ENCODE peak calls at places on chromosomes 4 and X, in nine cellular contexts. A is hepatocyte; G is tibial nerve; L is nephron progenitor cell; K is retinal pigment epithelial cell; D is CD4-positive, alpha-beta T cell; Y is omental fat pad; U is GM23338; H is MCF 10A. T is an unnamed sample.

GRCh38 chrX:16589211-16589610 is 60.7 kb upstream of the S100G start:
- DNase-seq in A (no peak), G (no peak), L (no peak), K (no peak), D (no peak), Y (no peak), U (no peak), H (peak), T (no peak)

GRCh38 chrX:73987166-73987565 is 316.8 kb upstream of the ZCCHC13 start:
- DNase-seq in A (no peak), G (no peak), L (no peak), K (no peak), D (no peak), Y (no peak), U (no peak), H (no peak), T (no peak)

GRCh38 chrX:23782455-23782854 is 518 bp upstream of the SAT1 start:
- DNase-seq in A (no peak), G (no peak), L (no peak), K (no peak), D (no peak), Y (no peak), U (no peak), H (no peak), T (no peak)

GRCh38 chrX:136767104-136767941 is 13.4 kb downstream of the ARHGEF6 start:
- DNase-seq in A (peak), G (no peak), L (peak), K (no peak), D (peak), Y (no peak), U (peak), H (peak), T (peak)

GRCh38 chr4:117334451-117335188 is 249.2 kb upstream of the TRAM1L1 start:
- DNase-seq in A (no peak), G (no peak), L (no peak), K (no peak), D (no peak), Y (no peak), U (no peak), H (no peak), T (no peak)

GRCh38 chr4:2934077-2934812 is 29.0 kb downstream of the NOP14 start:
- DNase-seq in A (peak), G (peak), L (peak), K (no peak), D (peak), Y (no peak), U (peak), H (peak), T (peak)

GRCh38 chr4:10582059-10582686 is 102.4 kb downstream of the CLNK start:
- DNase-seq in A (peak), G (peak), L (peak), K (no peak), D (no peak), Y (no peak), U (peak), H (peak), T (no peak)

GRCh38 chrX:119015407-119016242 is 41.2 kb downstream of the LONRF3 start:
- DNase-seq in A (peak), G (no peak), L (no peak), K (peak), D (no peak), Y (peak), U (no peak), H (peak), T (peak)

GRCh38 chr4:92812652-92813051 is 508.9 kb downstream of the GRID2 start:
- DNase-seq in A (no peak), G (no peak), L (no peak), K (no peak), D (no peak), Y (no peak), U (no peak), H (no peak), T (no peak)

GRCh38 chr4:123304151-123305021 is 92.2 kb upstream of the SPRY1 start:
- DNase-seq in A (no peak), G (no peak), L (peak), K (no peak), D (no peak), Y (no peak), U (peak), H (no peak), T (peak)

GRCh38 chr4:11039494-11040142 is 355.1 kb upstream of the CLNK start:
- DNase-seq in A (no peak), G (no peak), L (no peak), K (no peak), D (no peak), Y (no peak), U (no peak), H (no peak), T (no peak)

GRCh38 chrX:13448941-13449340 is 120.5 kb upstream of the EGFL6 start:
- DNase-seq in A (no peak), G (no peak), L (no peak), K (no peak), D (no peak), Y (no peak), U (no peak), H (no peak), T (no peak)

GRCh38 chr4:26404597-26405323 is 83.9 kb downstream of the RBPJ start:
- DNase-seq in A (peak), G (no peak), L (no peak), K (peak), D (no peak), Y (no peak), U (no peak), H (no peak), T (no peak)

GRCh38 chr4:7420661-7421040 is 14.1 kb downstream of the PSAPL1 start:
- DNase-seq in A (no peak), G (no peak), L (no peak), K (no peak), D (no peak), Y (no peak), U (no peak), H (no peak), T (no peak)

GRCh38 chrX:103629295-103630170 is 758 bp downstream of the TCEAL1 start:
- DNase-seq in A (peak), G (peak), L (peak), K (no peak), D (no peak), Y (no peak), U (peak), H (peak), T (peak)

GRCh38 chrX:19799319-19800182 is 87.8 kb downstream of the SH3KBP1 start:
- DNase-seq in A (no peak), G (no peak), L (no peak), K (no peak), D (peak), Y (no peak), U (no peak), H (no peak), T (no peak)

GRCh38 chr4:8393593-8394038 is 46.9 kb downstream of the ACOX3 start:
- DNase-seq in A (peak), G (peak), L (no peak), K (peak), D (no peak), Y (no peak), U (no peak), H (peak), T (peak)

GRCh38 chr4:78057600-78058560 is 757 bp downstream of the FRAS1 start:
- DNase-seq in A (peak), G (peak), L (peak), K (no peak), D (no peak), Y (peak), U (peak), H (peak), T (peak)

GRCh38 chr4:102343964-102344519 is 1.2 kb downstream of the SLC39A8 start:
- DNase-seq in A (peak), G (no peak), L (no peak), K (peak), D (no peak), Y (no peak), U (no peak), H (peak), T (no peak)

GRCh38 chrX:153306527-153307115 is 14.9 kb downstream of the PNMA6F start:
- DNase-seq in A (no peak), G (no peak), L (no peak), K (no peak), D (no peak), Y (no peak), U (peak), H (no peak), T (no peak)

GRCh38 chrX:66408507-66408906 is 230.4 kb downstream of the EDA2R start:
- DNase-seq in A (no peak), G (no peak), L (no peak), K (no peak), D (no peak), Y (no peak), U (no peak), H (peak), T (no peak)

GRCh38 chrX:134717698-134718328 is 59.5 kb upstream of the PLAC1 start:
- DNase-seq in A (no peak), G (no peak), L (no peak), K (no peak), D (no peak), Y (no peak), U (no peak), H (no peak), T (no peak)

GRCh38 chrX:57929373-57929772 is 19.1 kb upstream of the ZXDA start:
- DNase-seq in A (no peak), G (no peak), L (no peak), K (no peak), D (no peak), Y (no peak), U (peak), H (peak), T (no peak)

GRCh38 chr4:102684605-102685052 is 76.1 kb downstream of the MANBA start:
- DNase-seq in A (peak), G (no peak), L (no peak), K (no peak), D (no peak), Y (no peak), U (no peak), H (peak), T (no peak)

GRCh38 chrX:133746593-133746992 is 238.8 kb downstream of the GPC3 start:
- DNase-seq in A (no peak), G (no peak), L (no peak), K (no peak), D (no peak), Y (no peak), U (no peak), H (no peak), T (no peak)

GRCh38 chr4:38957947-38958346 is 74.3 kb downstream of the TMEM156 start:
- DNase-seq in A (no peak), G (no peak), L (no peak), K (no peak), D (no peak), Y (no peak), U (no peak), H (no peak), T (no peak)

GRCh38 chr4:119542575-119542974 is 86.0 kb downstream of the PDE5A start:
- DNase-seq in A (no peak), G (no peak), L (no peak), K (no peak), D (no peak), Y (no peak), U (no peak), H (no peak), T (no peak)

GRCh38 chr4:180900781-180901180 is 1342.4 kb upstream of the TENM3 start:
- DNase-seq in A (no peak), G (no peak), L (no peak), K (no peak), D (no peak), Y (no peak), U (no peak), H (no peak), T (no peak)

GRCh38 chr4:163263601-163264000 is 68.8 kb downstream of the NPY1R start:
- DNase-seq in A (no peak), G (no peak), L (peak), K (no peak), D (no peak), Y (no peak), U (peak), H (peak), T (no peak)

GRCh38 chr4:98377626-98378025 is 116.4 kb downstream of the RAP1GDS1 start:
- DNase-seq in A (no peak), G (no peak), L (no peak), K (no peak), D (no peak), Y (no peak), U (no peak), H (peak), T (no peak)

GRCh38 chr4:151730003-151730559 is 30.7 kb downstream of the GATB start:
- DNase-seq in A (peak), G (no peak), L (peak), K (no peak), D (no peak), Y (no peak), U (peak), H (peak), T (no peak)

GRCh38 chr4:53532521-53532920 is 58.8 kb downstream of the LNX1 start:
- DNase-seq in A (no peak), G (no peak), L (no peak), K (no peak), D (no peak), Y (no peak), U (no peak), H (no peak), T (no peak)

GRCh38 chr4:21467551-21467950 is 481.0 kb downstream of the KCNIP4 start:
- DNase-seq in A (no peak), G (no peak), L (no peak), K (no peak), D (no peak), Y (no peak), U (no peak), H (no peak), T (no peak)

GRCh38 chrX:30373479-30373878 is 64.3 kb upstream of the NR0B1 start:
- DNase-seq in A (no peak), G (no peak), L (no peak), K (no peak), D (no peak), Y (no peak), U (no peak), H (no peak), T (no peak)

GRCh38 chr4:73309211-73309610 is 50.6 kb upstream of the ANKRD17 start:
- DNase-seq in A (no peak), G (no peak), L (no peak), K (no peak), D (no peak), Y (no peak), U (no peak), H (peak), T (no peak)

GRCh38 chr4:73312967-73313366 is 54.4 kb upstream of the ANKRD17 start:
- DNase-seq in A (no peak), G (no peak), L (no peak), K (no peak), D (no peak), Y (no peak), U (no peak), H (no peak), T (no peak)

GRCh38 chr4:73308286-73308685 is 49.7 kb upstream of the ANKRD17 start:
- DNase-seq in A (peak), G (no peak), L (no peak), K (no peak), D (no peak), Y (no peak), U (peak), H (peak), T (no peak)

GRCh38 chr4:73315091-73315490 is 56.5 kb upstream of the ANKRD17 start:
- DNase-seq in A (no peak), G (no peak), L (no peak), K (no peak), D (no peak), Y (no peak), U (no peak), H (peak), T (no peak)

GRCh38 chr4:73311428-73311827 is 52.8 kb upstream of the ANKRD17 start:
- DNase-seq in A (peak), G (no peak), L (no peak), K (no peak), D (no peak), Y (no peak), U (peak), H (peak), T (no peak)
- TF ChIP-seq CTCF in A (peak), G (peak), L (peak), K (peak), D (peak), Y (no peak), U (no peak), H (peak), T (peak)

GRCh38 chr4:1870578-1871443 is at the start of gene NSD2:
- DNase-seq in A (peak), G (peak), L (peak), K (peak), D (peak), Y (peak), U (peak), H (peak), T (peak)
- TF ChIP-seq CTCF in A (no peak), G (no peak), L (no peak), K (no peak), D (no peak), Y (no peak), U (no peak), H (no peak), T (no peak)

GRCh38 chrX:11427082-11428033 is 134.1 kb downstream of the AMELX start:
- DNase-seq in A (peak), G (peak), L (peak), K (no peak), D (no peak), Y (no peak), U (peak), H (no peak), T (peak)
- TF ChIP-seq CTCF in A (peak), G (peak), L (peak), K (peak), D (no peak), Y (no peak), U (peak), H (no peak), T (no peak)

DNA sequence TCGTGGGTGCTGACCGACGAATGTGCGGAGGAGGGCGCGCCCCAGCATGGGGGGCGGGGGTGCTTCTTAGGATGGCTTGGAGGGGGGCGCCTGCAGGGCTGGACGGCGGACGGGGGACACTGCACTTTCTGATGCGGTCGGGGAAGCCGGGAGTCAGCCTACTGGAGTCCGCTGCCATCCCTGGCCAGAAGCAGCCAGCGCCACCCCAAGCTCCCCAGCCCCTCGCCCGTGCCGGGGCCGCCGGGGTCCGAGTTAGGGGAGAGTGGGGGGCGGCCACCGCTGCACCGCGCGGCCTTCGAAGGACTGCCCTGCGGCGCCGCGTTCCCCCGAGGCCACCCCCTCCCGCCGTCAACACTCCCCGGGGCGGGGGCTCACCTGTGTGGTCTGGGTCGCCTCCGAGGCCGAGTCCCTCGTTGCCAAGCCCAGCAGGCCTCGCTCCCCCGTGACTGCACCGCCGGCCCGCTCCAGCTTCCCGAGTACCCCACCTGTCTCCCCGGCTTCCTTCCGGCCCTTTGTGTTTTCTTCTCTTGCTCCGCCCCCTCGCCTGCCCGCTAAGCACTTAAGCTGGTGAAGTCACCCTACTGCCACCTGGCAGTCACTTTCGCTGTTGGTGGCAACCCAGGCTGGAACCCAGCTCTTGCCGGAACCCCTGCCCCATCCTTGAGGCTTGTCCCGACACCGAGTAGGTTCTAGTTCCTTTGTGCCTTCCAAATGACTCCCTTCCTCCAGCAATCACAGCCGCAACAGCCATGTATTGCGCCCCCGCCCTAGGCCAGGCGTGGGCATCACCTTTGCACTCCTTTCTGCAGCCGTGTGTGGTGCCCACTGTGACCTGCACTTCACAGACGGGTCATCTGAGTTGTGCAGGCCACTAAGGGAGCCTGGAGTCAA is at the start of gene OCIAD2:
- DNase-seq in A (peak), G (no peak), L (peak), K (peak), D (peak), Y (no peak), U (peak), H (peak), T (peak)
- TF ChIP-seq CTCF in A (peak), G (no peak), L (no peak), K (peak), D (peak), Y (no peak), U (peak), H (no peak), T (peak)

GRCh38 chrX:155056471-155056870 is 14.5 kb downstream of the CMC4 start:
- DNase-seq in A (no peak), G (no peak), L (no peak), K (no peak), D (no peak), Y (no peak), U (no peak), H (no peak), T (no peak)

GRCh38 chrX:155053656-155054055 is 17.3 kb downstream of the CMC4 start:
- DNase-seq in A (no peak), G (no peak), L (no peak), K (no peak), D (no peak), Y (no peak), U (no peak), H (no peak), T (no peak)

GRCh38 chrX:155054255-155054654 is 16.7 kb downstream of the CMC4 start:
- DNase-seq in A (no peak), G (no peak), L (no peak), K (no peak), D (no peak), Y (no peak), U (no peak), H (no peak), T (no peak)

GRCh38 chrX:155055494-155055893 is 15.4 kb downstream of the CMC4 start:
- DNase-seq in A (no peak), G (no peak), L (no peak), K (no peak), D (no peak), Y (no peak), U (no peak), H (no peak), T (no peak)

DNA sequence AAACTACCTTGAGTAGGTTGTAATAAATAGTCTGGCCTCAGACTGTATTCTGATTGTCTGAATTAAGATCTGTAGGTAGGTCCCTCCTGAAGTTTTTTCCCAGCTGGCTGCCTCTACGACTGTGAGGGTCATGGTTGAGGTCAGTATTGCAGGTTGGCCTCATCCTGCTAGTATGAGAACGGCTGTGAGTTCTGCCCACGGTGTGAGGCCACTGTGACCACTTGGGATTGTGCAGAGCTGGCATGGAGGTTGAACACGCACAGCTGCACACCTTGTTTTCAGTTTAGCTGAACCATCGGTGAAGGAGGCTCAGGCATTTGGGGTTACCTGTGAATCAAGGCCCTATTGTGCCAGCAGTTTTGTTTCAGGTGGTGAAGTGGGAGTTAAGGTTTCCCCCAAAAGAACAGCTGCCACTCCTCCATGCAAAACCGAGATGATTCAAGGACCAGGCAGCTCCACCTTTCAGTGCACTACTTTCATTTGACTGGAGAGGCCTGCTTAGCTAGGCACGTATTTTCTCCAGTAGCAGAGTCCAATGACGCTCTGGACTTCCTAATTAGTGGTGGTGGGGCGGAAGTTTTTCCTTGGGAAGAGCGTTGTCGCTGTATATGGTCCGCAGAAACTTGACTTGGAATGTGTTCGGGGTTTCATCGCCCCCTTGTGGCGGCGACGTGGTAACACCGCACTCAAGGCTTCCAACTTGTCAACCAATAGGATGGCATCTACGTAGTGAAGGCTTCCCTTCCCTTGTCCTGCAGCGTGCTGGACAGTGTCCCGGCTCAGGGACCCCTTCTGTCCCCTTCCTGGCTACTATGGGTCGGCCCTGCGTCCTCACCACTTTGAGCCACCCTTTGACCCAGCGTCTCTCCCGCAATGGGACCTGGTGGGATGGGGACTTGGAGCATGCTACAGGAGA is 13.8 kb downstream of the CMC4 start:
- DNase-seq in A (peak), G (peak), L (peak), K (no peak), D (peak), Y (no peak), U (peak), H (peak), T (peak)
- TF ChIP-seq CTCF in A (peak), G (peak), L (peak), K (peak), D (peak), Y (no peak), U (peak), H (peak), T (peak)

GRCh38 chr4:68176500-68176899 is 46.8 kb upstream of the TMPRSS11F start:
- DNase-seq in A (peak), G (no peak), L (no peak), K (no peak), D (no peak), Y (no peak), U (no peak), H (peak), T (no peak)
- TF ChIP-seq CTCF in A (peak), G (no peak), L (no peak), K (no peak), D (no peak), Y (no peak), U (no peak), H (no peak), T (no peak)

GRCh38 chr4:128608006-128608405 is 201.5 kb upstream of the JADE1 start:
- DNase-seq in A (no peak), G (no peak), L (no peak), K (no peak), D (no peak), Y (no peak), U (no peak), H (no peak), T (no peak)
- TF ChIP-seq CTCF in A (no peak), G (no peak), L (no peak), K (no peak), D (no peak), Y (no peak), U (no peak), H (no peak), T (no peak)